ENCODE peak calls at places on chromosome X, in four cellular contexts. One of them, this sample, is unnamed.

GRCh38 chrX:30275498-30275897 is 28.6 kb downstream of the MAGEB1 start:
- DNase-seq in GM10248: no peak
- DNase-seq in neural crest cell: no peak
- DNase-seq in MG63: no peak
- DNase-seq in this sample: no peak

GRCh38 chrX:110743679-110744340 is 51.8 kb downstream of the CHRDL1 start:
- DNase-seq in neural crest cell: no peak
- DNase-seq in MG63: peak
- DNase-seq in GM10248: no peak
- DNase-seq in this sample: no peak

GRCh38 chrX:142095816-142096215 is 109.3 kb downstream of the MAGEC2 start:
- DNase-seq in neural crest cell: no peak
- DNase-seq in MG63: no peak
- DNase-seq in GM10248: no peak
- DNase-seq in this sample: no peak

GRCh38 chrX:131402124-131402811 is 113.2 kb upstream of the IGSF1 start:
- DNase-seq in GM10248: no peak
- DNase-seq in neural crest cell: no peak
- DNase-seq in MG63: no peak
- DNase-seq in this sample: no peak

GRCh38 chrX:100964362-100964761 is 5.1 kb upstream of the ARL13A start:
- DNase-seq in neural crest cell: no peak
- DNase-seq in MG63: no peak
- DNase-seq in GM10248: no peak
- DNase-seq in this sample: no peak

GRCh38 chrX:47854474-47854873 is 17.8 kb downstream of the ZNF81 start:
- DNase-seq in neural crest cell: peak
- DNase-seq in GM10248: no peak
- DNase-seq in MG63: peak
- DNase-seq in this sample: no peak

GRCh38 chrX:46777971-46778810 is 19.3 kb upstream of the SLC9A7 start:
- DNase-seq in MG63: peak
- DNase-seq in GM10248: no peak
- DNase-seq in neural crest cell: no peak
- DNase-seq in this sample: no peak

GRCh38 chrX:39677987-39678840 is 419.5 kb downstream of the BCOR start:
- DNase-seq in GM10248: no peak
- DNase-seq in MG63: no peak
- DNase-seq in neural crest cell: peak
- DNase-seq in this sample: no peak

GRCh38 chrX:107619836-107620235 is 8.5 kb upstream of the PRPS1 start:
- DNase-seq in GM10248: no peak
- DNase-seq in neural crest cell: no peak
- DNase-seq in MG63: no peak
- DNase-seq in this sample: no peak

GRCh38 chrX:43836435-43837184 is 45.6 kb downstream of the MAOB start:
- DNase-seq in neural crest cell: no peak
- DNase-seq in GM10248: peak
- DNase-seq in MG63: no peak
- DNase-seq in this sample: peak

GRCh38 chrX:40966204-40966820 is 118.9 kb upstream of the USP9X start:
- DNase-seq in neural crest cell: no peak
- DNase-seq in GM10248: no peak
- DNase-seq in MG63: no peak
- DNase-seq in this sample: no peak

GRCh38 chrX:130086414-130087207 is 23.7 kb downstream of the ELF4 start:
- DNase-seq in neural crest cell: no peak
- DNase-seq in GM10248: peak
- DNase-seq in MG63: no peak
- DNase-seq in this sample: no peak

GRCh38 chrX:145190801-145191389 is 56.4 kb upstream of the SPANXN1 start:
- DNase-seq in GM10248: no peak
- DNase-seq in MG63: no peak
- DNase-seq in neural crest cell: no peak
- DNase-seq in this sample: no peak

GRCh38 chrX:17944833-17945497 is 83.9 kb upstream of the RAI2 start:
- DNase-seq in neural crest cell: peak
- DNase-seq in MG63: no peak
- DNase-seq in GM10248: peak
- DNase-seq in this sample: no peak

GRCh38 chrX:47231167-47231566 is 1.6 kb upstream of the USP11 start:
- DNase-seq in MG63: no peak
- DNase-seq in GM10248: no peak
- DNase-seq in neural crest cell: no peak
- DNase-seq in this sample: no peak

GRCh38 chrX:9471571-9471985 is 6.7 kb downstream of the TBL1X start:
- DNase-seq in neural crest cell: no peak
- DNase-seq in MG63: no peak
- DNase-seq in GM10248: no peak
- DNase-seq in this sample: no peak

GRCh38 chrX:70916754-70917153 is 8.2 kb upstream of the TEX11 start:
- DNase-seq in MG63: no peak
- DNase-seq in neural crest cell: no peak
- DNase-seq in GM10248: no peak
- DNase-seq in this sample: no peak

GRCh38 chrX:129653181-129653984 is 1.4 kb downstream of the APLN start:
- DNase-seq in neural crest cell: no peak
- DNase-seq in GM10248: no peak
- DNase-seq in MG63: no peak
- DNase-seq in this sample: no peak

This sample was measured in NCI-H446.